ENCODE peak calls at places on chromosomes 6 and 20, in five cellular contexts. F, I, G, C and W are unnamed samples.

GRCh38 chr6:110652520-110652919 is 162.7 kb downstream of the CDK19 start:
- DNase-seq in I (no peak), G (no peak), C (no peak), F (no peak), W (no peak)

GRCh38 chr20:1825492-1825891 is 69.7 kb upstream of the SIRPA start:
- DNase-seq in G (no peak), I (no peak), F (no peak), C (no peak), W (peak; percentile 51)

GRCh38 chr20:3698511-3699436 is 13.6 kb downstream of the SIGLEC1 start:
- DNase-seq in C (no peak), G (no peak), I (no peak), F (no peak), W (no peak)

GRCh38 chr6:139062921-139063320 is 34.4 kb downstream of the ABRACL start:
- DNase-seq in F (no peak), G (no peak), C (no peak), I (no peak), W (peak; percentile 41)

GRCh38 chr6:130778946-130779657 is 48.1 kb upstream of the SMLR1 start:
- DNase-seq in G (no peak), C (no peak), F (no peak), I (no peak), W (peak; percentile 65)

GRCh38 chr6:159654483-159655098 is 38.5 kb downstream of the SOD2 start:
- DNase-seq in F (no peak), I (no peak), C (no peak), G (no peak), W (peak; percentile 68)

GRCh38 chr20:16576219-16576618 is 3.0 kb upstream of the KIF16B start:
- DNase-seq in F (no peak), C (no peak), I (no peak), G (no peak), W (no peak)

GRCh38 chr20:50467618-50468373 is 42.4 kb upstream of the PTPN1 start:
- DNase-seq in C (peak; percentile 47), G (no peak), F (peak; percentile 52), I (no peak), W (peak; percentile 41)

GRCh38 chr6:108024427-108025073 is 50.0 kb downstream of the OSTM1 start:
- DNase-seq in F (no peak), C (no peak), I (no peak), G (no peak), W (no peak)

GRCh38 chr20:63610581-63611435 is 16.1 kb downstream of the GMEB2 start:
- DNase-seq in I (no peak), C (no peak), G (no peak), F (no peak), W (no peak)

GRCh38 chr20:24632581-24632980 is 163.2 kb downstream of the SYNDIG1 start:
- DNase-seq in C (no peak), G (no peak), F (no peak), I (no peak), W (no peak)

GRCh38 chr6:79646006-79646405 is 14.9 kb downstream of the SH3BGRL2 start:
- DNase-seq in I (no peak), G (no peak), F (no peak), C (no peak), W (no peak)

GRCh38 chr20:58897493-58897892 is 45.0 kb downstream of the GNAS start:
- DNase-seq in G (no peak), I (no peak), C (no peak), F (no peak), W (no peak)

GRCh38 chr20:58895099-58895795 is 42.7 kb downstream of the GNAS start:
- DNase-seq in F (no peak), G (no peak), I (no peak), C (no peak), W (no peak)

GRCh38 chr20:58896820-58897219 is 44.3 kb downstream of the GNAS start:
- DNase-seq in G (no peak), I (no peak), F (no peak), C (no peak), W (no peak)

GRCh38 chr20:58894652-58895051 is 42.1 kb downstream of the GNAS start:
- DNase-seq in I (no peak), F (no peak), G (no peak), C (no peak), W (no peak)

DNA sequence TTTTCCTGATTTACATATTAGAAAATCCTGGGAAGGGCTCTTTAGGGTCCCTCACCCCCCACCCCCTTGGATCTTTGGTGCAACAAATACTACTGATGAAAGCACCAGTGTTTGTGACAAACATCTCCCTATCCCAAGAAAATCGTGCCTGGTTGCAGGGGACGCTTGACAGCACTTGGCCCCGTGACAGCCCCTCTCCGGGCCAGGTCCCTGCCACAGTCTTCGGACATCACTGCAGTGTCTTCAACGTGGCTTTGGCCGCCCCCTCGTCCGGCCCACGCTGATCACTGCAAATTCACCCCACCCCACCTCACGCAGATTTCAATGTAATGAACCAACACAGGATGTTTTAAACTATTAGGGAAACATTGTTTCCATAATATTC is 43.3 kb downstream of the GNAS start:
- DNase-seq in F (no peak), I (no peak), C (no peak), G (no peak), W (no peak)
- H3K4me3 ChIP-seq in F (no peak overlapping the region), I (no peak overlapping the region), C (no peak overlapping the region), G (peak overlapping the region; percentile 32), W (no peak overlapping the region)

GRCh38 chr20:7332169-7332568 is 564.7 kb downstream of the BMP2 start:
- DNase-seq in C (no peak), G (no peak), I (no peak), F (no peak), W (no peak)
- TF ChIP-seq CTCF in C (no peak), G (no peak), I (no peak), F (no peak), W (no peak)

GRCh38 chr6:148200302-148200701 is 142.3 kb upstream of the SASH1 start:
- DNase-seq in I (no peak), C (no peak), F (no peak), G (no peak), W (no peak)
- H3K4me3 ChIP-seq in I (no peak overlapping the region), C (no peak overlapping the region), F (no peak overlapping the region), G (no peak overlapping the region), W (no peak overlapping the region)

GRCh38 chr6:145891126-145891525 is 73.0 kb downstream of the SHPRH start:
- DNase-seq in F (no peak), C (no peak), I (no peak), G (no peak), W (peak; percentile 66)

GRCh38 chr6:145890422-145890821 is 73.7 kb downstream of the SHPRH start:
- DNase-seq in G (no peak), F (no peak), I (no peak), C (no peak), W (no peak)

GRCh38 chr6:145886228-145886956 is 71.8 kb upstream of the FBXO30 start:
- DNase-seq in F (no peak), I (no peak), C (no peak), G (no peak), W (peak; percentile 50)

GRCh38 chr6:145891565-145891964 is 72.6 kb downstream of the SHPRH start:
- DNase-seq in F (no peak), C (no peak), G (no peak), I (no peak), W (peak; percentile 16)

GRCh38 chr6:145887969-145888368 is 73.4 kb upstream of the FBXO30 start:
- DNase-seq in G (no peak), I (peak; percentile 4), F (no peak), C (no peak), W (peak; percentile 38)
- TF ChIP-seq CTCF in G (peak; percentile 57), I (no peak), F (peak; percentile 13), C (no peak), W (peak; percentile 59)

GRCh38 chr20:41177636-41178035 is 40.3 kb downstream of the PLCG1 start:
- DNase-seq in C (peak; percentile 46), G (peak; percentile 59), I (no peak), F (no peak), W (peak; percentile 82)

GRCh38 chr20:41179961-41180360 is 42.6 kb downstream of the PLCG1 start:
- DNase-seq in I (no peak), G (no peak), F (no peak), C (no peak), W (no peak)

GRCh38 chr20:41176711-41177552 is 39.6 kb downstream of the PLCG1 start:
- DNase-seq in C (no peak), G (no peak), I (no peak), F (no peak), W (no peak)

GRCh38 chr20:41178904-41179432 is 41.6 kb downstream of the PLCG1 start:
- DNase-seq in G (no peak), I (no peak), F (no peak), C (peak; percentile 43), W (peak; percentile 41)

DNA sequence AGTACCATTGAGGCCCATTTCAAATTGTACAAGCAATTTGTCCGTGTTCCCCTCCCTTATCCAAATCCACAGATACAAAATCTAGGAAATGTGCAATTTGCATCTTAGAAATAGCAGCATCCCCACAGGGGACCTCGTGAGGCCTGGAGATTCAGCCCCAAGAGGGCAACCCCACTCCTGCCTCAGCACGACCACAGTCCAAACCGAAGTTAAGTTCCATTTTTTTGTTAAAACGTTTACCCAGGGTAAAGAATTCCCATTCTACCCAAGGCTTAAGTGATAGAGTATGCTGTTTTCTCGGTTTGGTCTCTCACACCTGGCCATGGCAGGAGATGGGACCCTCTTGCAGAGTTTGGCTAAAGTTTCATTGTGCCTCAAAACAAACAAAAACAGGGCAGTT is 41.2 kb downstream of the PLCG1 start:
- DNase-seq in G (no peak), C (no peak), F (no peak), I (no peak), W (no peak)
- H3K4me3 ChIP-seq in G (no peak overlapping the region), C (no peak overlapping the region), F (no peak overlapping the region), I (no peak overlapping the region), W (no peak overlapping the region)

DNA sequence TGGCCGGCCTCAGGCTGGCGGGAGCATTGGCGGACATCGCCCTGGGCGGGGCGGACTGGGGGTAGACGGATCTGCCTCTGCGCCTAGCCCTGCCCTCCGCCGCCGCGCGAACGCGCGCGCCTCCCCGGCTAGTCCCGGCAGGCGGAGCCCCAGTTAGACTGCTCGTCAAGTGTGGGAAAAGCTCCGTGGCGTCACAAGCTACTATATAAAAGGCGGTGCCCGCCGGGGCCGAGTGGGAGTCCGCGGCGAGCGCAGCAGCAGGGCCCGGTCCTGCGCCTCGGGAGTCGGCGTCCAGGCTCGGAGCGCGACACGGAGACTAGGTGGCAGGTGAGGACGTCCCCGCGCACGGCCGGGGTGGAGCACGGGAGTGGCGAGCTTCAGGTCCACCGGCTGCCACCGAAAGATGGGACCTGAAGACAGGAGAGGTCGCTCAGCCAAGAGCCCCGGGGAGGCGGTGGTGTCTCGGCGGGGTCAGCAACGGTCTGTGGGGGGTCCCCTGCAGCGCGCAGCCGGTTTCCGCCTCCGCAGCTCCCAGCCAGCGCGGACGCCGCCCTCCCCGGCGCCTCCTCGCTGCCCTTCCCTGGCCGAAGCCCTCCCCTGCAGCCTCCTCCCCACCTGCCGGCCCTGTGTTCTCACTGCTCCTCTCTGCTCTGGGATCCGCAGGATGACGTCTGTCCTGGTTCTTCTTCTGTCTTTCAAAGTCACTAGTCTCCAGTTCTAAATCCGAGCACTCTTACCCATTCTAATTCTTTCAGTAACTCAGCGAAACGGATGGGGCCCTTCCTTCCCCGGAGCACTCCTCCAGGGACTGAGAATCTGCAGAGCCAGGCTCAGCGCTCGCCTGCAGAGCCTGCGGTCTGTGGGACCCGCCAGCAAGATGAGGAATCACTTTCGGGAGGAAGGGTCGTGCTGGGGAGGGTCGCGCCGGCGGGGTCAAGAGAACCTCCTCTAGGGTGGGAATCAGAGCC is 4.3 kb upstream of the RIPK1 start:
- DNase-seq in I (peak; percentile 93), G (peak; percentile 89), F (peak; percentile 100), C (peak; percentile 93), W (peak; percentile 89)
- TF ChIP-seq CTCF in I (peak; percentile 22), G (peak; percentile 21), F (no peak), C (no peak), W (no peak)